ENCODE peak calls at places on chromosomes 13 and 19, in five cellular contexts. K is MM.1S, O is pancreas, B is activated B cell treated with CpG ODN at 0.5 μM for 24 hours, M is type B pancreatic cell. H is an unnamed sample.

GRCh38 chr19:4327252-4327876 is 11.3 kb downstream of the STAP2 start:
- DNase-seq in M (peak; percentile 84), K (peak; percentile 13), B (no peak), O (peak; percentile 78), H (no peak)

GRCh38 chr19:44640518-44640917 is 3.2 kb upstream of the PVR start:
- DNase-seq in K (no peak), B (no peak), M (no peak), O (no peak), H (no peak)

GRCh38 chr13:46756977-46757376 is 40.0 kb downstream of the ESD start:
- DNase-seq in O (no peak), K (no peak), M (no peak), B (no peak), H (no peak)

GRCh38 chr19:41997121-41997850 is 3.3 kb upstream of the ATP1A3 start:
- DNase-seq in O (peak; percentile 57), B (peak; percentile 46), K (peak; percentile 27), M (no peak), H (no peak)

GRCh38 chr19:18388328-18389094 is 2.6 kb downstream of the GDF15 start:
- DNase-seq in O (peak; percentile 80), M (peak; percentile 89), B (peak; percentile 87), K (peak; percentile 76), H (no peak)

GRCh38 chr13:105196052-105196451 is 1339.4 kb downstream of the EFNB2 start:
- DNase-seq in M (no peak), O (no peak), B (no peak), K (no peak), H (no peak)

GRCh38 chr13:75319244-75319643 is 162.7 kb downstream of the TBC1D4 start:
- DNase-seq in O (no peak), B (no peak), M (no peak), K (no peak), H (no peak)

GRCh38 chr13:42049454-42049780 is 969 bp downstream of the DGKH start:
- DNase-seq in M (no peak), O (no peak), B (no peak), K (no peak), H (no peak)

GRCh38 chr13:33932765-33933406 is 114.9 kb downstream of the RFC3 start:
- DNase-seq in B (no peak), M (no peak), O (no peak), K (no peak), H (no peak)

GRCh38 chr13:66581691-66582090 is 648.4 kb downstream of the PCDH9 start:
- DNase-seq in M (no peak), K (no peak), O (no peak), B (no peak), H (no peak)

GRCh38 chr19:12194827-12195500 is 32.1 kb downstream of the ZNF136 start:
- DNase-seq in M (no peak), O (peak; percentile 96), K (no peak), B (peak; percentile 69), H (no peak)

GRCh38 chr19:51107406-51108065 is 673 bp downstream of the CTU1 start:
- DNase-seq in O (no peak), M (no peak), K (no peak), B (no peak), H (no peak)

GRCh38 chr19:51110666-51110971 is 2.4 kb upstream of the CTU1 start:
- DNase-seq in M (no peak), O (no peak), B (no peak), K (no peak), H (no peak)

GRCh38 chr19:51108805-51109146 is 567 bp upstream of the CTU1 start:
- DNase-seq in K (no peak), B (no peak), O (no peak), M (no peak), H (no peak)

GRCh38 chr19:51111606-51112005 is 3.4 kb upstream of the CTU1 start:
- DNase-seq in B (no peak), K (no peak), M (no peak), O (no peak), H (peak; percentile 61)

DNA sequence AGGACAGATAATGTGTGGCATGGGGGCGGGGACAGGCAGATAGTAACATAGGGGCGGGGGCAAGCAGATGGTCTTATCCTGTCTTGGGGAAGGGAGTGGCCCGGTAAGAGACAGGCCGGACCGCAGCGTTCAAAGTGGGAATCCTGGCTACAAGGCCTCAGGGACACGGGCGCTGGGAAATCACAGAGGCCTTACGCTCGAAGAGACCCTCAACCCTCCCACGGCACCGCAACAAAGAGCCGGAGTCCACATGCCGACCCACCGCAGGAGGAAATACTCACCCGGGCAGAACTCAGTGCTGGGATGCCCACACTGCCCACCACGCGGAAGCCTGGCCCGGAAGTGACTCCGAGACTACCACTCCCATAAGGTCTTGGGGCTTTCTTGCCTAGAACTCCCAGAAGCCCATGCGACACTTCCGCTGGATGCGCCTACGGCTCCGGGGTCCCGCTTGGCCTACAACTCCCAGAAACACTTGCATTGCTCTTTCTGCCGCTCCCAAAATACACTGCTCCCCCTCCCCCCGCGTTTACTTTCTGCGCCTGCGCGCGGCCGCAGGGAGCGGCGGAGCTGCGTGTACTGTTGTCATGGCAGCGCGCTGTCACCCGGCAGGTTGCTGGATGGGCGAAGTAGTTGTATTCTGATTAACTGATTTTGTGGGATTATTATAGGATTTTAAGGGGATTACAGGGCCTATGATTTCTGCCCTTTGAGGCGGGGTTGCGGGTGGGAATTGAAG is at the start of gene CTU1:
- DNase-seq in O (peak; percentile 97), M (peak; percentile 97), B (peak; percentile 93), K (peak; percentile 99), H (peak; percentile 99)
- TF ChIP-seq CTCF in O (peak; percentile 11), M (peak; percentile 53), B (no peak), K (no peak), H (peak; percentile 29)

DNA sequence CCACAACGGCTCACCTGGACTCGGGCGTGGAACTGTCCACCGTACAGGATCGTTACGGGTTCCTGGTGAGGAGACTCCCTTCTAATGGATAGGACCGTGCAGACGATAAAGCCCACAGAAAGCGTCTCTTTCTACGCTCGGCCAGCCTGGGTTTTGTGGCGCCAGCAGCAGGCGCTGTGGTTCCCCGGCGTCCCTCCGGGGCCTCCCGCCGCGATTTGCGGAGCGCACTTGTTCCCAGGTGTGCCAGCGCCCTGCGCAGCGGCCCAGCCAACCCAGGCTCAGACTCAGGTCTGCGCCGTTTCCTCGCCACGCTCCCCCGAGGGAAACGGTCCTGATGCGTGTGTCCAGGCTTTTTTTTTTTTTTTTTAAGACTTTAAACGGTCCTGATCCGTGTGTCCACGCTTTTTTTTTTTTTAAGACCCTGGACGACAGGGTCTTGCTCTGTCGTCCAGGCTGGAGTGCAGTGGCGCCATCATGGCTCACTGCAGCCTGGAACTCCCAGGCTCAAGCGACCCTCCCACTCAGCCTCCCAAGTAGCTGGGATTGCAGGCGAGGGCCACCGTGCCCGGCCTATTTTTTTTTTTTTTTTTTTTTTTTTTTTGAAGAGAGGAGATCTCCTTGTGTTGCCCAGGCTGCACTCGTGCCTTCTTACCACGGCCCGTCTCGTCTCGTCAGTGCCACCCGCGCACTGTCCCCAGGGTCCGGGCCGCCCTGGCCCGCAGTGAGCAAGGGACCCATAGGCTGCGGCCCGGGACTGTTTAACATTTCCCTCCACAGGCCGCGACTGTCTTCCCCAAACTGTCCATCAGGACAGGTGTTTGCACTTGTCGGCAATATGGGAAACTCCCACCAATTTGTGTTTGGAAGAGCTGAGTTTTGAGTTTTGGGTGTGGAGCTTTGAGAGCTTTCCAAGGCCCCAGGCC is 23.8 kb downstream of the GJA3 start:
- DNase-seq in O (peak; percentile 75), K (peak; percentile 44), M (peak; percentile 68), B (no peak), H (no peak)
- TF ChIP-seq CTCF in O (peak; percentile 18), K (peak; percentile 52), M (peak; percentile 52), B (no peak), H (peak; percentile 62)

DNA sequence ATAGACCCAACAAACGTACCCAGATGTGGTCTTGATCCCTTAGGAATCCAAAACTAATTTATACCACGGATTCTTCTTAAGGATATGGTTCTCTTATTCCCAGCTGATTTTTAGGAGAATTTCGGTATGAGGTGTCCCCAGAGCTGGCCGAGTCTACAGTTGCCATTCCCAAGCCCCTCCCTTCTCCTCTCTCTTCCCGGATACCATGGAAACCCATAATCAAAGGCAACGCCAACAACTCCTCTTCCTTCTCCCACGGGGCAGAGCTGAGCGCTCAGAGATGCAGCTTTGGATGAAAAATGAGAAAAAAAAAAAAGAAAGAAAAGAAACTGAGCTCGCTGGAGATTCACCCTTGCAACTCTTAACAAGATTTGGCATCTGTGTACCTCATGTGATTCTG is 29.3 kb upstream of the CEBPG start:
- DNase-seq in O (no peak), B (no peak), M (no peak), K (no peak), H (no peak)
- TF ChIP-seq CTCF in O (no peak), B (no peak), M (no peak), K (no peak), H (no peak)

GRCh38 chr19:3275583-3276340 is 51.3 kb downstream of the CELF5 start:
- DNase-seq in K (peak; percentile 31), O (peak; percentile 92), M (peak; percentile 81), B (peak; percentile 49), H (no peak)
- TF ChIP-seq CTCF in K (no peak), O (no peak), M (peak; percentile 22), B (no peak), H (peak; percentile 79)

DNA sequence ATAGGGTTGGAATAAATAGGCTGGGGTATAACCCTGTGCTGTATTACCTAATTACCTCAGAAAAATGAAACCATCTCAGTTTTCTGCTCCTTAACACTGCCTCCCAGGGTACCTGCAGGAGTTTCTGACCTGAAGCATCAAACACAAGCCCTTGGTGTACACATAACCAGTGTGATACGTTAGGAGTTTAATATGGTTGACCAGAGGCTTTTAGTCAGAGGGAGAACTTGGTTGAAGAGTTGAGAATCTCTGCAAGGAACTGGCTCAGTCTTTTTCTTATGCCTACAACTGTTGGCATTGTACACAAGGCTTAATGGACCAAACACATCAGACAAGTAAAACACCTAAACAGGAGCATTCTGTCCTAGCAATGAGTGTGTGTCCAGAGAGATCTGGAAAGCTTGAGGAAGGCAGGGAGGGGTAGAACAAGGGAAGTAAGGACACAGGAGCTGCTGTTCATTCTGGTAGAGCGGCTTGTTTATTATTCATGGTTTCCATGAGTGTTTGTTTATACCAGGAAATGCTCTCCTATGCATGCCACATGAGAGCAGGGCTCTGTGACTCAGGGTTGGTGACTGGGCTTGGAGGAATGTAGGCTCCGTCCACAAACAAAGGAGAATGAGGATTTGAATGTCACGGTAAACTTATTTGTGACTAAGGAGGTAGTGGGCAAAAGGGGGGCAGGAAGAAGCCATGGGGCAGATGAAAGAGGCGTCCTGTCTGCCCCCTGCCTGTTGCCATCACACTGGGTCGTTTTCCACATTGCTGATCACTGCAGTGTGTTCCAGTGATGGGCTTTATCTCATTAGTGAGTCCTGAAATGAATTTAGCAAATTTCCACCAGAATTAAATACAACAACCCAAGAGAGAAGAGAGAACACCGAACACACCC is 11.9 kb upstream of the SPATA13 start:
- DNase-seq in B (no peak), K (no peak), O (no peak), M (no peak), H (no peak)
- TF ChIP-seq CTCF in B (no peak), K (no peak), O (no peak), M (no peak), H (peak; percentile 37)

DNA sequence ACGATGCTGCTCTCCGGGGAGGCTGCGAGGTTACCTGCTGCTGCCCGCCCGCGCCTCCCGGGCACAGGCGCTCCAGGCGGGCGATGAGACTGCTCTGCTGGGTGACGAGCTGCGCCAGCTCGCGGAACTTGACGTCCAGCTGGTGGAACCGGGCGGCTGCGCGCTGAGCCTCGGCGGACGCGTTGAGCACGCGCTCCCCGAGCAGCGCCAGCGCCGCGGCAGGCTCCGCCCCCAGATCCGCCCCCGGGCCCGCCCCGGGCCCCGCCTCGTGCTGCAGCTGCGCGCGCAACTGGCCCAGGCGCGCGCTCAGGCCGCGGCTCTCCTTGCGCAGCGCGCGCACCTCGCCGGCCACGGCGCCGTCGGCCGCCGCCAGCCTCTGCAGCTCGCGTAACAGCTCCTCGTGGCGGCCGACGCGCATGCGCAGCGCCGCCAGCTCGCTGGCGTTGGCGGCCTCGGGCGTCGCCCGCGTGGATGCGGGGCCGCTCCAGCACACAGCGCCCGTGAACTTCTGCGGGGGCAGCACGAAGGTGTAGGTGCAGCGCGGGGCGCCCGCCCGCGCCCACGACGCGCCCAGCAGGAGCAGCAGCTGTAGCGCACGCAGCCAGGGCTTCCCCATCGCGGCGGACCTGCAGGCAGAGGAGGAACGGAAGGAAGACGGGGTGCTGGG is 6.4 kb downstream of the ANGPTL6 start:
- DNase-seq in O (peak; percentile 95), B (peak; percentile 97), K (peak; percentile 96), M (peak; percentile 96), H (no peak)
- TF ChIP-seq CTCF in O (no peak), B (no peak), K (no peak), M (no peak), H (no peak)